ENCODE peak calls at places on chromosomes 12 and 14, in ten cellular contexts. A is OCI-LY7; V is HFFc6; C is aorta; U is foreskin fibroblast; J is AG09319; T is activated effector memory CD4-positive, alpha-beta T cell treated with Interleukin-2 at 50 U/mL for 16 hours; Q is GM23248; R is sigmoid colon; Y is IMR-90. S is an unnamed sample.

GRCh38 chr12:45243963-45244362 is 28.1 kb downstream of the ANO6 start:
- DNase-seq in A (no peak), V (no peak), C (no peak), U (no peak), J (no peak), T (no peak), Q (no peak), R (no peak), Y (no peak), S (no peak)

GRCh38 chr12:123141615-123142517 is 9.0 kb downstream of the PITPNM2 start:
- DNase-seq in A (no peak), V (peak), C (peak), U (peak), J (peak), T (no peak), Q (peak), R (peak), Y (peak), S (no peak)

GRCh38 chr14:29166507-29166906 is 399.9 kb downstream of the FOXG1 start:
- DNase-seq in A (no peak), V (no peak), C (no peak), U (no peak), J (no peak), T (no peak), Q (no peak), R (no peak), Y (no peak), S (no peak)

GRCh38 chr12:2215709-2216560 is 163.1 kb downstream of the CACNA1C start:
- DNase-seq in A (no peak), V (no peak), C (no peak), U (no peak), J (no peak), T (no peak), Q (peak), R (no peak), Y (peak), S (no peak)

GRCh38 chr12:20189767-20190166 is 178.6 kb upstream of the PDE3A start:
- DNase-seq in A (no peak), V (no peak), C (no peak), U (no peak), J (no peak), T (no peak), Q (no peak), R (no peak), Y (no peak), S (no peak)

GRCh38 chr12:96193725-96194571 is at the start of gene ELK3:
- DNase-seq in A (peak), V (peak), C (peak), U (peak), J (no peak), T (peak), Q (peak), R (peak), Y (peak), S (peak)

GRCh38 chr12:65867428-65867827 is 43.1 kb downstream of the HMGA2 start:
- DNase-seq in A (no peak), V (peak), C (no peak), U (peak), J (peak), T (no peak), Q (peak), R (no peak), Y (peak), S (no peak)

GRCh38 chr14:69528143-69528542 is 43.6 kb downstream of the PLEKHD1 start:
- DNase-seq in A (no peak), V (no peak), C (no peak), U (no peak), J (no peak), T (no peak), Q (no peak), R (no peak), Y (no peak), S (no peak)

GRCh38 chr12:69497308-69498026 is 27.3 kb downstream of the FRS2 start:
- DNase-seq in A (no peak), V (no peak), C (no peak), U (no peak), J (no peak), T (no peak), Q (peak), R (no peak), Y (peak), S (peak)

GRCh38 chr12:46242569-46242968 is 26.3 kb downstream of the SLC38A1 start:
- DNase-seq in A (no peak), V (no peak), C (no peak), U (no peak), J (no peak), T (no peak), Q (no peak), R (no peak), Y (no peak), S (no peak)

GRCh38 chr14:51185754-51186153 is 54.3 kb upstream of the TMX1 start:
- DNase-seq in A (no peak), V (no peak), C (no peak), U (no peak), J (no peak), T (no peak), Q (no peak), R (no peak), Y (no peak), S (no peak)

GRCh38 chr14:75282166-75282547 is 3.5 kb downstream of the FOS start:
- DNase-seq in A (no peak), V (no peak), C (no peak), U (no peak), J (no peak), T (no peak), Q (peak), R (no peak), Y (peak), S (no peak)

GRCh38 chr12:112837629-112838191 is 46.2 kb downstream of the RPH3A start:
- DNase-seq in A (no peak), V (no peak), C (no peak), U (peak), J (no peak), T (no peak), Q (peak), R (no peak), Y (peak), S (no peak)

GRCh38 chr12:86744547-86745212 is 488.5 kb upstream of the MGAT4C start:
- DNase-seq in A (no peak), V (no peak), C (no peak), U (no peak), J (no peak), T (no peak), Q (no peak), R (no peak), Y (no peak), S (no peak)

GRCh38 chr14:50333010-50333409 is 20.9 kb downstream of the DMAC2L start:
- DNase-seq in A (no peak), V (peak), C (no peak), U (peak), J (no peak), T (no peak), Q (peak), R (peak), Y (peak), S (no peak)

GRCh38 chr12:93943766-93944165 is 204.6 kb upstream of the PLXNC1 start:
- DNase-seq in A (no peak), V (peak), C (peak), U (peak), J (peak), T (no peak), Q (peak), R (no peak), Y (peak), S (no peak)

GRCh38 chr14:81247271-81247766 is 26.6 kb upstream of the GTF2A1 start:
- DNase-seq in A (no peak), V (no peak), C (no peak), U (peak), J (no peak), T (no peak), Q (peak), R (no peak), Y (no peak), S (no peak)

GRCh38 chr12:53218551-53219114 is 11.6 kb upstream of the ITGB7 start:
- DNase-seq in A (no peak), V (no peak), C (no peak), U (peak), J (no peak), T (no peak), Q (peak), R (peak), Y (no peak), S (no peak)

GRCh38 chr14:95681153-95681552 is 5.1 kb upstream of the TCL1B start:
- DNase-seq in A (no peak), V (no peak), C (no peak), U (no peak), J (no peak), T (no peak), Q (no peak), R (no peak), Y (no peak), S (no peak)

GRCh38 chr14:104893435-104894207 is 28.6 kb downstream of the CEP170B start:
- DNase-seq in A (peak), V (no peak), C (peak), U (no peak), J (no peak), T (no peak), Q (no peak), R (peak), Y (no peak), S (peak)

GRCh38 chr14:76280221-76280620 is 95.7 kb upstream of the ESRRB start:
- DNase-seq in A (no peak), V (no peak), C (no peak), U (no peak), J (no peak), T (no peak), Q (no peak), R (no peak), Y (no peak), S (no peak)

GRCh38 chr12:34606749-34607519 is 584.6 kb downstream of the ALG10 start:
- DNase-seq in A (no peak), V (no peak), C (peak), U (no peak), J (no peak), T (no peak), Q (no peak), R (no peak), Y (no peak), S (no peak)

GRCh38 chr14:106657460-106657859 is 1131.1 kb downstream of the TMEM121 start:
- DNase-seq in A (peak), V (no peak), C (no peak), U (no peak), J (no peak), T (peak), Q (no peak), R (no peak), Y (no peak), S (no peak)

GRCh38 chr12:94616217-94616729 is 34.1 kb downstream of the TMCC3 start:
- DNase-seq in A (no peak), V (no peak), C (no peak), U (peak), J (no peak), T (no peak), Q (peak), R (peak), Y (no peak), S (no peak)

GRCh38 chr12:106252056-106252455 is 4.2 kb upstream of the CKAP4 start:
- DNase-seq in A (no peak), V (no peak), C (no peak), U (no peak), J (no peak), T (no peak), Q (no peak), R (no peak), Y (no peak), S (no peak)

GRCh38 chr12:89166525-89166934 is 185.8 kb downstream of the DUSP6 start:
- DNase-seq in A (peak), V (peak), C (no peak), U (peak), J (no peak), T (no peak), Q (peak), R (no peak), Y (peak), S (peak)

GRCh38 chr12:121926874-121927706 is 8.7 kb downstream of the CFAP251 start:
- DNase-seq in A (peak), V (no peak), C (no peak), U (no peak), J (no peak), T (no peak), Q (no peak), R (no peak), Y (no peak), S (no peak)

GRCh38 chr12:75554556-75554880 is 43.1 kb upstream of the KRR1 start:
- DNase-seq in A (no peak), V (no peak), C (no peak), U (peak), J (no peak), T (no peak), Q (no peak), R (no peak), Y (no peak), S (no peak)

GRCh38 chr12:104384141-104384880 is 72.4 kb upstream of the CHST11 start:
- DNase-seq in A (no peak), V (no peak), C (no peak), U (no peak), J (no peak), T (no peak), Q (no peak), R (no peak), Y (no peak), S (no peak)

GRCh38 chr14:92970233-92970625 is 47.3 kb downstream of the CHGA start:
- DNase-seq in A (no peak), V (no peak), C (peak), U (no peak), J (no peak), T (no peak), Q (no peak), R (no peak), Y (no peak), S (no peak)

GRCh38 chr12:54016478-54016964 is 7.7 kb downstream of the HOXC8 start:
- DNase-seq in A (no peak), V (peak), C (peak), U (peak), J (no peak), T (no peak), Q (peak), R (no peak), Y (peak), S (no peak)

GRCh38 chr14:61511558-61511924 is 183.8 kb upstream of the HIF1A start:
- DNase-seq in A (no peak), V (no peak), C (no peak), U (no peak), J (no peak), T (no peak), Q (no peak), R (no peak), Y (no peak), S (no peak)

GRCh38 chr14:92459479-92460421 is 53.8 kb upstream of the RIN3 start:
- DNase-seq in A (no peak), V (no peak), C (no peak), U (no peak), J (no peak), T (no peak), Q (no peak), R (no peak), Y (no peak), S (no peak)

GRCh38 chr12:124443929-124444712 is 123.3 kb downstream of the NCOR2 start:
- DNase-seq in A (no peak), V (no peak), C (no peak), U (no peak), J (no peak), T (no peak), Q (no peak), R (no peak), Y (peak), S (no peak)

GRCh38 chr12:106941481-106942156 is 14.1 kb upstream of the TMEM263 start:
- DNase-seq in A (no peak), V (no peak), C (no peak), U (no peak), J (no peak), T (no peak), Q (no peak), R (no peak), Y (no peak), S (no peak)

GRCh38 chr12:115158816-115159215 is 474.8 kb upstream of the TBX3 start:
- DNase-seq in A (no peak), V (no peak), C (no peak), U (no peak), J (no peak), T (no peak), Q (no peak), R (no peak), Y (no peak), S (no peak)

GRCh38 chr12:105025890-105026289 is 39.8 kb downstream of the NOPCHAP1 start:
- DNase-seq in A (no peak), V (peak), C (peak), U (peak), J (peak), T (no peak), Q (peak), R (peak), Y (peak), S (no peak)

GRCh38 chr12:55842681-55843429 is at the start of gene MMP19:
- DNase-seq in A (no peak), V (peak), C (no peak), U (peak), J (peak), T (no peak), Q (peak), R (peak), Y (peak), S (no peak)

GRCh38 chr12:114612062-114612461 is 71.9 kb downstream of the TBX3 start:
- DNase-seq in A (no peak), V (no peak), C (no peak), U (no peak), J (no peak), T (no peak), Q (no peak), R (no peak), Y (no peak), S (no peak)

S was measured in GM19239.